ENCODE peak calls at places on chromosome 11, in nine cellular contexts. K, J, A, T, X, E, B, G and R are unnamed samples. For H3K4me1, the result is how much of the 10 kb centered on the place peaks cover.

GRCh38 chr11:61963016-61963281 is 4.5 kb downstream of the FTH1 start:
- DNase-seq in J (peak), E (peak), X (peak), A (no peak), B (no peak), G (no peak), T (no peak), K (no peak), R (no peak)

GRCh38 chr11:113876798-113877672 is 1.7 kb upstream of the USP28 start:
- DNase-seq in A (no peak), X (no peak), E (no peak), J (peak), T (no peak), B (no peak), G (no peak), K (no peak), R (no peak)

GRCh38 chr11:124769804-124770774 is 8.0 kb upstream of the ESAM start:
- DNase-seq in T (no peak), E (no peak), G (no peak), B (no peak), J (peak), A (no peak), X (no peak), K (no peak), R (no peak)

GRCh38 chr11:27861706-27862430 is 161.6 kb upstream of the BDNF start:
- DNase-seq in J (no peak), X (no peak), T (no peak), E (no peak), K (no peak), A (no peak), B (no peak), G (no peak), R (no peak)

GRCh38 chr11:3157381-3158130 is 7.6 kb downstream of the OSBPL5 start:
- DNase-seq in A (no peak), T (peak), E (no peak), K (no peak), J (no peak), G (no peak), B (no peak), X (peak), R (no peak)

GRCh38 chr11:83472831-83473230 is 186.7 kb upstream of the CCDC90B start:
- DNase-seq in K (no peak), J (no peak), X (no peak), T (no peak), B (no peak), A (no peak), G (no peak), E (no peak), R (no peak)

GRCh38 chr11:46489668-46490560 is 98.3 kb upstream of the CHRM4 start:
- DNase-seq in J (peak), T (no peak), K (no peak), X (no peak), A (peak), B (peak), G (no peak), E (peak), R (no peak)

GRCh38 chr11:67445515-67445914 is 2.2 kb upstream of the CORO1B start:
- DNase-seq in K (no peak), X (no peak), A (no peak), J (no peak), E (no peak), G (no peak), B (no peak), T (no peak), R (no peak)

GRCh38 chr11:114307524-114308203 is 11.5 kb downstream of the NNMT start:
- DNase-seq in E (no peak), K (peak), J (peak), X (no peak), T (peak), G (no peak), B (no peak), A (no peak), R (peak)

GRCh38 chr11:94602430-94603372 is 35.5 kb downstream of the PIWIL4 start:
- DNase-seq in X (peak), A (no peak), E (peak), K (no peak), J (peak), T (peak), G (no peak), B (peak), R (peak)

GRCh38 chr11:61616443-61616842 is 35.6 kb upstream of the SYT7 start:
- DNase-seq in K (no peak), J (no peak), A (no peak), G (no peak), B (no peak), T (no peak), X (no peak), E (no peak), R (no peak)

GRCh38 chr11:31968774-31969433 is 122.0 kb upstream of the RCN1 start:
- DNase-seq in T (no peak), J (no peak), K (no peak), X (no peak), B (no peak), A (peak), G (no peak), E (no peak), R (no peak)

GRCh38 chr11:101128571-101129202 is 926 bp downstream of the PGR start:
- DNase-seq in E (no peak), T (peak), B (no peak), A (peak), G (peak), X (peak), J (peak), K (no peak), R (no peak)

GRCh38 chr11:126290887-126291286 is 8.0 kb downstream of the TIRAP start:
- DNase-seq in G (no peak), J (no peak), T (no peak), X (peak), A (peak), K (no peak), E (no peak), B (no peak), R (no peak)

GRCh38 chr11:123707206-123707605 is 34.3 kb downstream of the ZNF202 start:
- DNase-seq in X (no peak), J (no peak), A (no peak), T (no peak), G (no peak), B (no peak), E (no peak), K (no peak), R (no peak)

GRCh38 chr11:76918941-76919386 is 58.2 kb downstream of the ACER3 start:
- DNase-seq in A (peak), X (no peak), G (no peak), B (peak), J (peak), E (peak), K (no peak), T (no peak), R (no peak)

GRCh38 chr11:108241370-108242037 is 18.6 kb downstream of the ATM start:
- DNase-seq in J (no peak), K (no peak), X (no peak), E (no peak), T (no peak), A (no peak), G (no peak), B (no peak), R (no peak)

GRCh38 chr11:128628343-128628673 is 41.0 kb upstream of the ETS1 start:
- DNase-seq in X (no peak), J (no peak), K (no peak), E (no peak), B (no peak), A (no peak), T (no peak), G (no peak), R (no peak)

GRCh38 chr11:128627666-128628342 is 40.4 kb upstream of the ETS1 start:
- DNase-seq in X (no peak), A (peak), B (no peak), K (no peak), E (no peak), G (peak), T (no peak), J (no peak), R (no peak)

GRCh38 chr11:128630367-128631230 is 43.2 kb upstream of the ETS1 start:
- DNase-seq in G (peak), A (peak), B (peak), X (peak), J (peak), T (peak), E (peak), K (peak), R (peak)

GRCh38 chr11:128628686-128629085 is 41.3 kb upstream of the ETS1 start:
- DNase-seq in A (no peak), T (no peak), E (no peak), X (no peak), G (no peak), B (no peak), K (no peak), J (no peak), R (no peak)

GRCh38 chr11:128629516-128630106 is 42.3 kb upstream of the ETS1 start:
- DNase-seq in A (no peak), B (no peak), T (no peak), K (no peak), J (no peak), X (no peak), G (peak), E (no peak), R (no peak)
- H3K27ac ChIP-seq in A (no peak), B (peak), T (no peak), K (no peak), J (no peak), X (no peak), G (no peak), E (peak), R (peak)

GRCh38 chr11:44978279-44978960 is 27.7 kb upstream of the TP53I11 start:
- DNase-seq in K (no peak), G (no peak), B (no peak), J (no peak), A (no peak), T (no peak), E (no peak), X (no peak), R (no peak)
- H3K4me1 ChIP-seq in K (under half), G (under half), B (under half), J (under half), A (under half), T (under half), E (under half), X (under half), R (half or more)

GRCh38 chr11:117477721-117478120 is 150.1 kb downstream of the CEP164 start:
- DNase-seq in K (no peak), T (no peak), X (no peak), B (no peak), E (no peak), A (no peak), J (no peak), G (no peak), R (no peak)

GRCh38 chr11:117478126-117478856 is 150.6 kb downstream of the CEP164 start:
- DNase-seq in T (no peak), X (no peak), B (no peak), E (peak), G (no peak), J (no peak), K (no peak), A (no peak), R (no peak)

GRCh38 chr11:117470576-117470975 is 142.9 kb downstream of the CEP164 start:
- DNase-seq in E (no peak), T (no peak), K (no peak), B (no peak), J (no peak), A (no peak), X (no peak), G (no peak), R (no peak)

GRCh38 chr11:117471776-117472175 is 144.1 kb downstream of the CEP164 start:
- DNase-seq in E (no peak), B (no peak), J (no peak), A (no peak), G (no peak), T (no peak), K (no peak), X (peak), R (no peak)

DNA sequence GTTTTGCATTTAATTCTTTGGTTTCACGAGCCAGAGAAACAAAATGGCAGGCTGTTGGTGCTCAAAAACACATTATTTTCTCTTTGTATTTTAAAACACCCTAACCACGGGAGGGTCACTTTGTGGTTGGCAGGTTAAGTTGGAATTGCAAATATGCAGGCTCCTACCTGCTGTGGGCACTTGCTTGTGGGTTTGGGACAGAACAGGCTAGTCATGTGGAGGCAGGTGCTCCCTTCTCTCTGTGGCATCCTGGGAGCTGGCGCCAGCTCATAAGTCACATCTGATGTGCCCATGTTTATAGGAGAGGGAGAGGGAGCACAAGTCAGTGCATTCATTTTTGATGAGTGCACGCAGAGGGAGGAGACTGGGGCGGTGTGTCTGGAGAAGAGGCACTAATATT is 146.0 kb downstream of the CEP164 start:
- DNase-seq in A (no peak), K (no peak), B (no peak), J (no peak), G (no peak), X (peak), T (no peak), E (no peak), R (no peak)
- TF ChIP-seq EP300 in A (no peak), K (no peak), B (no peak), J (no peak), G (no peak), X (no peak), T (no peak), E (no peak), R (no peak)

GRCh38 chr11:65885808-65886536 is 2.3 kb downstream of the FIBP start:
- DNase-seq in E (peak), B (no peak), J (no peak), X (no peak), K (no peak), A (no peak), G (no peak), T (no peak), R (no peak)

GRCh38 chr11:65885231-65885630 is 3.0 kb downstream of the FIBP start:
- DNase-seq in J (no peak), G (no peak), E (peak), K (no peak), B (no peak), A (no peak), T (no peak), X (no peak), R (no peak)

GRCh38 chr11:65883786-65884715 is 4.2 kb downstream of the FIBP start:
- DNase-seq in G (no peak), E (peak), X (no peak), B (no peak), A (no peak), K (no peak), T (peak), J (no peak), R (no peak)

GRCh38 chr11:65883058-65883761 is 3.6 kb downstream of the CTSW start:
- DNase-seq in B (no peak), J (no peak), K (no peak), A (no peak), T (peak), X (no peak), G (no peak), E (peak), R (no peak)

DNA sequence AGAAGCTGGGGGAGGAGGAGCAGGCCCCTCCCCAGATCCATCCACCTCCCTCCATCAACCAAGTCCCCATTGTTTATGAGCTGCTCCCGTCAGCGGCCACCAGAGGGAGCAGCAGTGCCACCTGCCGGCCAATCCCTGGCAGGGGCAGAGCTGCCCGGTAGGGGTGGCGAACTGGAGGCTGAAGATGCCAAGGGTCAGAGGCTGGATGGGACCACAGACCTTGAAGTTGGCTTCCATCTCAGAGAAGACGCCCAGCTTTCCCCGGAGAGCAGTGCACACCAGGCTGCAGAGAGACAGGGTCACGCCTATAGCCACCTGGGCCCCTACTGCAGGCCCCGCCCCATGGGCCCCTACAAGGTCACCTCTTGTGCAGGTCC is 3.6 kb downstream of the FIBP start:
- DNase-seq in J (peak), X (peak), B (peak), G (peak), E (peak), T (peak), A (peak), K (no peak), R (peak)
- H3K27ac ChIP-seq in J (no peak), X (no peak), B (no peak), G (no peak), E (no peak), T (peak), A (no peak), K (no peak), R (peak)

GRCh38 chr11:8785457-8785856 is 102.9 kb downstream of the RPL27A start:
- DNase-seq in A (peak), B (no peak), J (no peak), G (no peak), T (no peak), K (no peak), X (no peak), E (no peak), R (no peak)
- H3K4me1 ChIP-seq in A (under half), B (under half), J (under half), G (under half), T (half or more), K (under half), X (under half), E (half or more), R (under half)

DNA sequence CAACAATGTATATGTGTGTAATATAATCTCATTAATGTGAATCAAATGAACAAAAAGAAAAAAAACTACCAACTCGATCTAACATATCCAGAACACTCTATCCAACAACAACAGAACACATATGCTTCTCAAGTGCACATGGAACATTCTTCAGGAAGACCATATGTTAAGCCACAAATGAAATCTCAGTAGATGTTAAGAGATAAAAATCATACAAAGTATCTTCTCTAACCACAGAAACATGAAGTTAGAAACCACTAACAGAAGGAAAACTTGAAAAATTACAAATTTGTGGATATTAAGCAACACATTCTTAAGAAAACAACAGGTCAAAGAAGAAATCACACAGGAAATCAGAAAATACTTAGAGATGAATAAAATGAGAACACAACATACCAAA is 25.5 kb upstream of the TMEM45B start:
- DNase-seq in B (no peak), X (no peak), A (no peak), E (no peak), G (no peak), J (no peak), K (no peak), T (no peak), R (no peak)
- TF ChIP-seq EP300 in B (no peak), X (no peak), A (no peak), E (no peak), G (no peak), J (no peak), K (no peak), T (no peak), R (no peak)

DNA sequence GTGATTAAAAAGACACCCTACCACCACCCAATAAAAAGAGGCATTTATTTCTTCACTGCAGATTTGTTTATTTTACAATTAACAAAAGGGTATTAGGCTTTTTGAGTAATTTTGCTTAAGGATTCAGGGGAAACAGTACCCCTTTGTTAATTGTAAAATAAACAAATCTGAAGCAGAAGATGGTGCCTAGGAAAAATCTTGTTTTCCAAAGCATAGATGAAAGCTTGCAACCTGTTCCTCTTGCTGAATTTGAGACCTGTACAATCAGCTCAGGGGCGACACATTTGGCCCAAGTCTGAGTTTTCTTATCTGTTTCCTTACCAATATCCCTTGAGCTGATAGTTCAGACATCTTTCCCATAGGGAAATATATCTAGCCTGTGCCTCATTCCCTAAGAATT is 171.9 kb downstream of the GRIA4 start:
- DNase-seq in B (no peak), K (no peak), T (no peak), E (no peak), J (no peak), X (no peak), G (no peak), A (no peak), R (no peak)
- H3K27ac ChIP-seq in B (no peak), K (no peak), T (no peak), E (no peak), J (no peak), X (no peak), G (no peak), A (no peak), R (no peak)